ENCODE peak calls at places on chromosomes 5 and 9, in five cellular contexts. One of them, this sample, is unnamed.

GRCh38 chr9:130794923-130795495 is 40.0 kb upstream of the ABL1 start:
- DNase-seq in CD4-positive, alpha-beta T cell: no peak
- DNase-seq in activated CD8-positive, alpha-beta T cell treated with anti-CD3 and anti-CD28 coated beads for 36 hours: no peak
- DNase-seq in sigmoid colon: no peak
- DNase-seq in RWPE1: no peak
- DNase-seq in this sample: no peak

GRCh38 chr9:126842220-126842842 is 18.1 kb upstream of the ZBTB34 start:
- DNase-seq in CD4-positive, alpha-beta T cell: no peak
- DNase-seq in activated CD8-positive, alpha-beta T cell treated with anti-CD3 and anti-CD28 coated beads for 36 hours: no peak
- DNase-seq in sigmoid colon: no peak
- DNase-seq in RWPE1: no peak
- DNase-seq in this sample: no peak

GRCh38 chr9:132849168-132849831 is 28.8 kb downstream of the AK8 start:
- DNase-seq in CD4-positive, alpha-beta T cell: no peak
- DNase-seq in activated CD8-positive, alpha-beta T cell treated with anti-CD3 and anti-CD28 coated beads for 36 hours: peak
- DNase-seq in sigmoid colon: peak
- DNase-seq in RWPE1: no peak
- DNase-seq in this sample: no peak

GRCh38 chr5:2529371-2530100 is 221.9 kb downstream of the IRX2 start:
- DNase-seq in CD4-positive, alpha-beta T cell: no peak
- DNase-seq in activated CD8-positive, alpha-beta T cell treated with anti-CD3 and anti-CD28 coated beads for 36 hours: no peak
- DNase-seq in sigmoid colon: no peak
- DNase-seq in RWPE1: no peak
- DNase-seq in this sample: no peak

GRCh38 chr5:107570805-107571531 is 99.8 kb downstream of the EFNA5 start:
- DNase-seq in CD4-positive, alpha-beta T cell: no peak
- DNase-seq in activated CD8-positive, alpha-beta T cell treated with anti-CD3 and anti-CD28 coated beads for 36 hours: peak
- DNase-seq in sigmoid colon: no peak
- DNase-seq in RWPE1: no peak
- DNase-seq in this sample: peak

GRCh38 chr5:72845889-72846288 is 29.4 kb downstream of the TNPO1 start:
- DNase-seq in CD4-positive, alpha-beta T cell: no peak
- DNase-seq in activated CD8-positive, alpha-beta T cell treated with anti-CD3 and anti-CD28 coated beads for 36 hours: no peak
- DNase-seq in sigmoid colon: no peak
- DNase-seq in RWPE1: no peak
- DNase-seq in this sample: no peak

GRCh38 chr5:78983601-78984000 is 1.5 kb downstream of the ARSB start:
- DNase-seq in CD4-positive, alpha-beta T cell: no peak
- DNase-seq in activated CD8-positive, alpha-beta T cell treated with anti-CD3 and anti-CD28 coated beads for 36 hours: no peak
- DNase-seq in sigmoid colon: no peak
- DNase-seq in RWPE1: no peak
- DNase-seq in this sample: peak

GRCh38 chr5:10593531-10594181 is 29.8 kb downstream of the ANKRD33B start:
- DNase-seq in CD4-positive, alpha-beta T cell: no peak
- DNase-seq in activated CD8-positive, alpha-beta T cell treated with anti-CD3 and anti-CD28 coated beads for 36 hours: no peak
- DNase-seq in sigmoid colon: no peak
- DNase-seq in RWPE1: no peak
- DNase-seq in this sample: no peak

GRCh38 chr9:95313010-95313498 is 4.5 kb downstream of the FANCC start:
- DNase-seq in CD4-positive, alpha-beta T cell: no peak
- DNase-seq in activated CD8-positive, alpha-beta T cell treated with anti-CD3 and anti-CD28 coated beads for 36 hours: peak
- DNase-seq in sigmoid colon: peak
- DNase-seq in RWPE1: peak
- DNase-seq in this sample: no peak

GRCh38 chr9:19409406-19410194 is 791 bp downstream of the ACER2 start:
- DNase-seq in CD4-positive, alpha-beta T cell: peak
- DNase-seq in activated CD8-positive, alpha-beta T cell treated with anti-CD3 and anti-CD28 coated beads for 36 hours: peak
- DNase-seq in sigmoid colon: peak
- DNase-seq in RWPE1: peak
- DNase-seq in this sample: peak

GRCh38 chr9:20356392-20357206 is 265.7 kb downstream of the MLLT3 start:
- DNase-seq in CD4-positive, alpha-beta T cell: peak
- DNase-seq in activated CD8-positive, alpha-beta T cell treated with anti-CD3 and anti-CD28 coated beads for 36 hours: peak
- DNase-seq in sigmoid colon: peak
- DNase-seq in RWPE1: peak
- DNase-seq in this sample: peak

GRCh38 chr9:105608685-105609598 is 51.0 kb downstream of the FKTN start:
- DNase-seq in CD4-positive, alpha-beta T cell: no peak
- DNase-seq in activated CD8-positive, alpha-beta T cell treated with anti-CD3 and anti-CD28 coated beads for 36 hours: no peak
- DNase-seq in sigmoid colon: no peak
- DNase-seq in RWPE1: peak
- DNase-seq in this sample: peak

GRCh38 chr5:59828623-59829022 is 64.9 kb downstream of the PDE4D start:
- DNase-seq in CD4-positive, alpha-beta T cell: no peak
- DNase-seq in activated CD8-positive, alpha-beta T cell treated with anti-CD3 and anti-CD28 coated beads for 36 hours: no peak
- DNase-seq in sigmoid colon: no peak
- DNase-seq in RWPE1: no peak
- DNase-seq in this sample: no peak

GRCh38 chr5:23977996-23978395 is 470.6 kb downstream of the PRDM9 start:
- DNase-seq in CD4-positive, alpha-beta T cell: no peak
- DNase-seq in activated CD8-positive, alpha-beta T cell treated with anti-CD3 and anti-CD28 coated beads for 36 hours: peak
- DNase-seq in sigmoid colon: no peak
- DNase-seq in RWPE1: no peak
- DNase-seq in this sample: no peak

GRCh38 chr9:137834846-137835546 is 42.6 kb upstream of the CACNA1B start:
- DNase-seq in CD4-positive, alpha-beta T cell: no peak
- DNase-seq in activated CD8-positive, alpha-beta T cell treated with anti-CD3 and anti-CD28 coated beads for 36 hours: no peak
- DNase-seq in sigmoid colon: no peak
- DNase-seq in RWPE1: no peak
- DNase-seq in this sample: no peak

GRCh38 chr9:137836151-137836830 is 41.3 kb upstream of the CACNA1B start:
- DNase-seq in CD4-positive, alpha-beta T cell: no peak
- DNase-seq in activated CD8-positive, alpha-beta T cell treated with anti-CD3 and anti-CD28 coated beads for 36 hours: no peak
- DNase-seq in sigmoid colon: no peak
- DNase-seq in RWPE1: no peak
- DNase-seq in this sample: no peak

GRCh38 chr9:137838576-137838975 is 39.0 kb upstream of the CACNA1B start:
- DNase-seq in CD4-positive, alpha-beta T cell: no peak
- DNase-seq in activated CD8-positive, alpha-beta T cell treated with anti-CD3 and anti-CD28 coated beads for 36 hours: no peak
- DNase-seq in sigmoid colon: no peak
- DNase-seq in RWPE1: no peak
- DNase-seq in this sample: no peak

GRCh38 chr9:137837345-137838278 is 40.0 kb upstream of the CACNA1B start:
- DNase-seq in CD4-positive, alpha-beta T cell: no peak
- DNase-seq in activated CD8-positive, alpha-beta T cell treated with anti-CD3 and anti-CD28 coated beads for 36 hours: no peak
- DNase-seq in sigmoid colon: peak
- DNase-seq in RWPE1: no peak
- DNase-seq in this sample: no peak

GRCh38 chr9:137836831-137837241 is 40.7 kb upstream of the CACNA1B start:
- DNase-seq in CD4-positive, alpha-beta T cell: no peak
- DNase-seq in activated CD8-positive, alpha-beta T cell treated with anti-CD3 and anti-CD28 coated beads for 36 hours: no peak
- DNase-seq in sigmoid colon: peak
- DNase-seq in RWPE1: no peak
- DNase-seq in this sample: no peak
- TF ChIP-seq CTCF in CD4-positive, alpha-beta T cell: no peak
- TF ChIP-seq CTCF in activated CD8-positive, alpha-beta T cell treated with anti-CD3 and anti-CD28 coated beads for 36 hours: no peak
- TF ChIP-seq CTCF in sigmoid colon: no peak
- TF ChIP-seq CTCF in RWPE1: no peak
- TF ChIP-seq CTCF in this sample: no peak

GRCh38 chr9:137564817-137565411 is 13.2 kb downstream of the MRPL41 start:
- DNase-seq in CD4-positive, alpha-beta T cell: no peak
- DNase-seq in activated CD8-positive, alpha-beta T cell treated with anti-CD3 and anti-CD28 coated beads for 36 hours: no peak
- DNase-seq in sigmoid colon: no peak
- DNase-seq in RWPE1: no peak
- DNase-seq in this sample: no peak
- TF ChIP-seq CTCF in CD4-positive, alpha-beta T cell: no peak
- TF ChIP-seq CTCF in activated CD8-positive, alpha-beta T cell treated with anti-CD3 and anti-CD28 coated beads for 36 hours: no peak
- TF ChIP-seq CTCF in sigmoid colon: no peak
- TF ChIP-seq CTCF in RWPE1: no peak
- TF ChIP-seq CTCF in this sample: no peak

GRCh38 chr9:136625101-136626065 is 37.3 kb upstream of the EGFL7 start:
- DNase-seq in CD4-positive, alpha-beta T cell: no peak
- DNase-seq in activated CD8-positive, alpha-beta T cell treated with anti-CD3 and anti-CD28 coated beads for 36 hours: no peak
- DNase-seq in sigmoid colon: peak
- DNase-seq in RWPE1: peak
- DNase-seq in this sample: no peak
- TF ChIP-seq CTCF in CD4-positive, alpha-beta T cell: no peak
- TF ChIP-seq CTCF in activated CD8-positive, alpha-beta T cell treated with anti-CD3 and anti-CD28 coated beads for 36 hours: no peak
- TF ChIP-seq CTCF in sigmoid colon: peak
- TF ChIP-seq CTCF in RWPE1: peak
- TF ChIP-seq CTCF in this sample: no peak

GRCh38 chr9:116337015-116337414 is 183.4 kb downstream of the PAPPA start:
- DNase-seq in CD4-positive, alpha-beta T cell: no peak
- DNase-seq in activated CD8-positive, alpha-beta T cell treated with anti-CD3 and anti-CD28 coated beads for 36 hours: no peak
- DNase-seq in sigmoid colon: no peak
- DNase-seq in RWPE1: no peak
- DNase-seq in this sample: no peak
- TF ChIP-seq CTCF in CD4-positive, alpha-beta T cell: no peak
- TF ChIP-seq CTCF in activated CD8-positive, alpha-beta T cell treated with anti-CD3 and anti-CD28 coated beads for 36 hours: no peak
- TF ChIP-seq CTCF in sigmoid colon: no peak
- TF ChIP-seq CTCF in RWPE1: no peak
- TF ChIP-seq CTCF in this sample: no peak

GRCh38 chr5:169289520-169289919 is 11.4 kb downstream of the SLIT3 start:
- DNase-seq in CD4-positive, alpha-beta T cell: no peak
- DNase-seq in activated CD8-positive, alpha-beta T cell treated with anti-CD3 and anti-CD28 coated beads for 36 hours: no peak
- DNase-seq in sigmoid colon: no peak
- DNase-seq in RWPE1: no peak
- DNase-seq in this sample: no peak
- TF ChIP-seq CTCF in CD4-positive, alpha-beta T cell: no peak
- TF ChIP-seq CTCF in activated CD8-positive, alpha-beta T cell treated with anti-CD3 and anti-CD28 coated beads for 36 hours: no peak
- TF ChIP-seq CTCF in sigmoid colon: no peak
- TF ChIP-seq CTCF in RWPE1: no peak
- TF ChIP-seq CTCF in this sample: no peak

DNA sequence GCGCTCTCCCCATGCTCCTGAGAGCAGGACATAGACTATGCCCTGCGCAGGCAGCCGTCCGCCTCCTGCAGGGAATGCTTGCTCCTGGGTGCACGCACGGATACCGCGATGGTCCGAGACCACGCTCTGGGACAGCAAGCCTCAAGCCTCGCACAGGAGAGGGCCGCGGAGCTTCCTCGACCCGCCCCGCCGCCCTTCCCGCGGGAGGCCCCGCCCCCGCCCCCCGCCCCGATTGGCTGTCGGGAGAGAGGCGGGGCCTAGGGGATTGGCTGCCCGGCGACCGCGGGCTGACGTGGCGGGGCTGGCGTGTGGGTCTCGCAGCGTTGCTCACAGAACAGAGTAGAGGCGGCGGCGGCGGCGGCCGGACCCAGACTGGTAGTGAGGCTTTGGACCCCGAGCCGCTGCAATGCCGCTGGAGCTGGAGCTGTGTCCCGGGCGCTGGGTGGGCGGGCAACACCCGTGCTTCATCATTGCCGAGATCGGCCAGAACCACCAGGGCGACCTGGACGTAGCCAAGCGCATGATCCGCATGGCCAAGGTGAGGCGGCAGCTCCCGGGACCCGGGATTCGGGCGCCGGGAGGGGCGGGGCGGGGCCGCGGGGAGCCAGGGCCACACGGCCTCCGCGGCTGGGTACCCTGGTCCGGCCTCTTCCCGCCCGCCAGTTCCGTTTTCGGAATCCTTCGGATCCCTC is at the start of gene NANS:
- DNase-seq in CD4-positive, alpha-beta T cell: peak
- DNase-seq in activated CD8-positive, alpha-beta T cell treated with anti-CD3 and anti-CD28 coated beads for 36 hours: peak
- DNase-seq in sigmoid colon: peak
- DNase-seq in RWPE1: peak
- DNase-seq in this sample: peak
- TF ChIP-seq CTCF in CD4-positive, alpha-beta T cell: no peak
- TF ChIP-seq CTCF in activated CD8-positive, alpha-beta T cell treated with anti-CD3 and anti-CD28 coated beads for 36 hours: no peak
- TF ChIP-seq CTCF in sigmoid colon: no peak
- TF ChIP-seq CTCF in RWPE1: no peak
- TF ChIP-seq CTCF in this sample: no peak

GRCh38 chr5:167970002-167970401 is 321.4 kb upstream of the WWC1 start:
- DNase-seq in CD4-positive, alpha-beta T cell: no peak
- DNase-seq in activated CD8-positive, alpha-beta T cell treated with anti-CD3 and anti-CD28 coated beads for 36 hours: no peak
- DNase-seq in sigmoid colon: no peak
- DNase-seq in RWPE1: no peak
- DNase-seq in this sample: peak
- TF ChIP-seq CTCF in CD4-positive, alpha-beta T cell: no peak
- TF ChIP-seq CTCF in activated CD8-positive, alpha-beta T cell treated with anti-CD3 and anti-CD28 coated beads for 36 hours: no peak
- TF ChIP-seq CTCF in sigmoid colon: no peak
- TF ChIP-seq CTCF in RWPE1: no peak
- TF ChIP-seq CTCF in this sample: no peak

DNA sequence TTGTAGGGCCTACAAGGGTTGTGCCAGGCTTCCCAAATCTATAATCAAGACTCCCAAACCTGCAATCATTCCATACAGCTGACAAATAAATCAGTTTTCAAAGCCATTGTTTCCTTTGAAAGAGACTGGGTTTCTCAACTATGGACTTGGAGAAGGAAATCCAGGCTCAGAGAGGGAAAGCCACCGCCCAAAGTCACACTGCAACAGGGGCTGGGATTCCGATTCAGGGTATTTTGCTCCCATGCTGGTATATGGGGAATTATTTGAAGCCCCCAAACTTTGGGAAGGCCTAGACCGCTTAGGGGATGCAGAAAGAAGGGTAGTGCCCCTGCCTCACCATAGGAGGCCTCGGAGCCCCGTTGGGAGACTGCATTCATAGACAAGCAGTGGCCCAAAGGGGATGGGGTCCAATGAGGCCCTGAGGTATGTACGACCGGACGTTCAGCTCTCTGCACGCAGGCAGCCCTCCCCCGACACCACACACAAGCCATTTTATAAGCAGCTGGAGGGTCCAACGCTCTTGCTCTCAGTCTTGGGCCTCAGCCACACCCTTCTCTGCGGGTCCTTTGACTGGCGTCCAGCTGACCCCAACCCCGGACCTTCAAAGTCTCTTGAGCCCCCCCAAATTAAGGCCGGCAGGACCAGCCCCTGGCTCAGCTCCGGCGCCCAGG is 712 bp downstream of the ANXA6 start:
- DNase-seq in CD4-positive, alpha-beta T cell: no peak
- DNase-seq in activated CD8-positive, alpha-beta T cell treated with anti-CD3 and anti-CD28 coated beads for 36 hours: peak
- DNase-seq in sigmoid colon: peak
- DNase-seq in RWPE1: no peak
- DNase-seq in this sample: peak
- TF ChIP-seq CTCF in CD4-positive, alpha-beta T cell: peak
- TF ChIP-seq CTCF in activated CD8-positive, alpha-beta T cell treated with anti-CD3 and anti-CD28 coated beads for 36 hours: no peak
- TF ChIP-seq CTCF in sigmoid colon: no peak
- TF ChIP-seq CTCF in RWPE1: no peak
- TF ChIP-seq CTCF in this sample: no peak